ENCODE peak calls at places on chromosome 7, in six cellular contexts. One of them, this sample, is unnamed.
A peak's percentile ranks its signal among the peaks of the same experiment; 100 is the strongest.

GRCh38 chr7:134844200-134844599 is 64.8 kb downstream of the CALD1 start:
- DNase-seq in transverse colon: no peak
- DNase-seq in sigmoid colon: no peak
- DNase-seq in adrenal gland: no peak
- DNase-seq in lower leg skin: no peak
- DNase-seq in A549: no peak
- DNase-seq in this sample: no peak

GRCh38 chr7:5591547-5591899 is 167.9 kb upstream of the TNRC18 start:
- DNase-seq in transverse colon: no peak
- DNase-seq in sigmoid colon: no peak
- DNase-seq in adrenal gland: peak; percentile 78
- DNase-seq in lower leg skin: no peak
- DNase-seq in A549: peak; percentile 66
- DNase-seq in this sample: no peak

GRCh38 chr7:157022681-157023588 is 12.5 kb upstream of the MNX1 start:
- DNase-seq in transverse colon: peak; percentile 52
- DNase-seq in sigmoid colon: no peak
- DNase-seq in adrenal gland: no peak
- DNase-seq in lower leg skin: no peak
- DNase-seq in A549: no peak
- DNase-seq in this sample: no peak

GRCh38 chr7:25949672-25950487 is 202.1 kb upstream of the NFE2L3 start:
- DNase-seq in transverse colon: peak; percentile 65
- DNase-seq in sigmoid colon: no peak
- DNase-seq in adrenal gland: peak; percentile 61
- DNase-seq in lower leg skin: no peak
- DNase-seq in A549: no peak
- DNase-seq in this sample: peak; percentile 62

GRCh38 chr7:95509199-95509598 is 23.5 kb downstream of the ASB4 start:
- DNase-seq in transverse colon: no peak
- DNase-seq in sigmoid colon: no peak
- DNase-seq in adrenal gland: peak; percentile 57
- DNase-seq in lower leg skin: no peak
- DNase-seq in A549: no peak
- DNase-seq in this sample: no peak

GRCh38 chr7:85287126-85287825 is 100.4 kb upstream of the SEMA3D start:
- DNase-seq in transverse colon: no peak
- DNase-seq in sigmoid colon: no peak
- DNase-seq in adrenal gland: no peak
- DNase-seq in lower leg skin: peak; percentile 29
- DNase-seq in A549: no peak
- DNase-seq in this sample: no peak

GRCh38 chr7:42128703-42129102 is 108.3 kb downstream of the GLI3 start:
- DNase-seq in transverse colon: no peak
- DNase-seq in sigmoid colon: no peak
- DNase-seq in adrenal gland: no peak
- DNase-seq in lower leg skin: no peak
- DNase-seq in A549: no peak
- DNase-seq in this sample: no peak

GRCh38 chr7:43377196-43377935 is 205.5 kb upstream of the STK17A start:
- DNase-seq in transverse colon: no peak
- DNase-seq in sigmoid colon: no peak
- DNase-seq in adrenal gland: no peak
- DNase-seq in lower leg skin: no peak
- DNase-seq in A549: no peak
- DNase-seq in this sample: no peak

GRCh38 chr7:42247301-42247700 is 10.3 kb upstream of the GLI3 start:
- DNase-seq in transverse colon: no peak
- DNase-seq in sigmoid colon: no peak
- DNase-seq in adrenal gland: no peak
- DNase-seq in lower leg skin: no peak
- DNase-seq in A549: no peak
- DNase-seq in this sample: no peak

GRCh38 chr7:20219446-20220292 is 2.5 kb upstream of the MACC1 start:
- DNase-seq in transverse colon: peak; percentile 90
- DNase-seq in sigmoid colon: peak; percentile 80
- DNase-seq in adrenal gland: peak; percentile 83
- DNase-seq in lower leg skin: peak; percentile 66
- DNase-seq in A549: no peak
- DNase-seq in this sample: peak; percentile 96

GRCh38 chr7:26187380-26188290 is 12.9 kb downstream of the HNRNPA2B1 start:
- DNase-seq in transverse colon: no peak
- DNase-seq in sigmoid colon: no peak
- DNase-seq in adrenal gland: no peak
- DNase-seq in lower leg skin: no peak
- DNase-seq in A549: no peak
- DNase-seq in this sample: no peak

GRCh38 chr7:910441-910861 is 34.1 kb downstream of the GET4 start:
- DNase-seq in transverse colon: no peak
- DNase-seq in sigmoid colon: no peak
- DNase-seq in adrenal gland: no peak
- DNase-seq in lower leg skin: no peak
- DNase-seq in A549: no peak
- DNase-seq in this sample: no peak

GRCh38 chr7:94975316-94975715 is 67.9 kb downstream of the PPP1R9A start:
- DNase-seq in transverse colon: no peak
- DNase-seq in sigmoid colon: no peak
- DNase-seq in adrenal gland: no peak
- DNase-seq in lower leg skin: no peak
- DNase-seq in A549: peak; percentile 18
- DNase-seq in this sample: no peak

GRCh38 chr7:47801423-47801822 is 146.8 kb downstream of the PKD1L1 start:
- DNase-seq in transverse colon: no peak
- DNase-seq in sigmoid colon: no peak
- DNase-seq in adrenal gland: no peak
- DNase-seq in lower leg skin: no peak
- DNase-seq in A549: no peak
- DNase-seq in this sample: no peak

GRCh38 chr7:66758964-66759628 is 18.6 kb downstream of the RABGEF1 start:
- DNase-seq in transverse colon: no peak
- DNase-seq in sigmoid colon: no peak
- DNase-seq in adrenal gland: peak; percentile 47
- DNase-seq in lower leg skin: no peak
- DNase-seq in A549: no peak
- DNase-seq in this sample: no peak

GRCh38 chr7:39948375-39948774 is 1.7 kb upstream of the CDK13 start:
- DNase-seq in transverse colon: peak; percentile 16
- DNase-seq in sigmoid colon: no peak
- DNase-seq in adrenal gland: no peak
- DNase-seq in lower leg skin: no peak
- DNase-seq in A549: no peak
- DNase-seq in this sample: peak; percentile 47

GRCh38 chr7:64310426-64310825 is 3.3 kb upstream of the ZNF736 start:
- DNase-seq in transverse colon: no peak
- DNase-seq in sigmoid colon: no peak
- DNase-seq in adrenal gland: no peak
- DNase-seq in lower leg skin: no peak
- DNase-seq in A549: no peak
- DNase-seq in this sample: no peak

GRCh38 chr7:33423646-33424020 is 294.3 kb downstream of the BBS9 start:
- DNase-seq in transverse colon: no peak
- DNase-seq in sigmoid colon: no peak
- DNase-seq in adrenal gland: no peak
- DNase-seq in lower leg skin: no peak
- DNase-seq in A549: peak; percentile 4
- DNase-seq in this sample: peak; percentile 33

GRCh38 chr7:50339990-50340500 is 35.5 kb downstream of the IKZF1 start:
- DNase-seq in transverse colon: peak; percentile 39
- DNase-seq in sigmoid colon: no peak
- DNase-seq in adrenal gland: no peak
- DNase-seq in lower leg skin: no peak
- DNase-seq in A549: no peak
- DNase-seq in this sample: peak; percentile 78

DNA sequence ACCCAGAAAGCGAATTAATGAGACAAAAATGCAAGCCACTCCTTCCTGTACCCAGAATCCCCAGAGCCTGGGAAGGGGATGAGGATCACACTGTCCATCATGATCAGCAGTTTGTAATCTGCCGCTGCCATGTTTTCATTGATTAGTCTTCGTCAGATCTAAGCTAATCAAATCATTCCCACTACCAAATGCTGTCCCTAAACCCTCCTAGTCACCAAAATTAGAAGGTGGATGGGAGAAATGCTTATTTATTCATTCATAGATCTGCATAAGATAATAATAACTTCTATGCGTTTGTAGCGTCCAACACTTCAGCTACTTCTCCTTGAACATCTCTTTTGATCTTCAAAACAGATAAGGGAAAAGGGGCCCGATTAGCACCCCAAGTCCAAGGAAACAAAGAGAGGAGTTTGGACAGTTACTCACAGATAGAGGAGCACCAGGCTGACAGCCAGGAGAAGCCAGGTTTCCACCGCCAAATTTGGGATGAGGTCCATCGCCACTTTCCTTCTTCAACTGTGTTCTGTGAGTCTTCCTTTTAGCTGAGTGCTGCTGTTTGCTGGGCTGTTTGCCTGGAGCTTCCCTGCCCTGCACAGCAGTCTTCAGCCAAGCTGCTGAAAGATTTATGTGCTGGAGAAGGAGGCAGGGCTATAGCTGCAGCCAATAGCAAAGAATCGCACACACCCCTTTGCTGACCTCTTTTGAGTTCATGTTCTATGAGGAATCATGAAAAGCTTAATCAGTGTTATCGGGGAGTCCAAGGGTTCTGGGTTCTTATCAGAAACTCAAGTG is at the start of gene CYP3A5:
- DNase-seq in transverse colon: peak; percentile 85
- DNase-seq in sigmoid colon: peak; percentile 73
- DNase-seq in adrenal gland: peak; percentile 84
- DNase-seq in lower leg skin: peak; percentile 54
- DNase-seq in A549: no peak
- DNase-seq in this sample: no peak
- TF ChIP-seq POLR2A in transverse colon: peak; percentile 98
- TF ChIP-seq POLR2A in sigmoid colon: no peak
- TF ChIP-seq POLR2A in adrenal gland: peak; percentile 86
- TF ChIP-seq POLR2A in lower leg skin: no peak
- TF ChIP-seq POLR2A in A549: peak; percentile 47
- TF ChIP-seq POLR2A in this sample: no peak

GRCh38 chr7:148581685-148582084 is 8.9 kb upstream of the C7orf33 start:
- DNase-seq in transverse colon: no peak
- DNase-seq in sigmoid colon: no peak
- DNase-seq in adrenal gland: no peak
- DNase-seq in lower leg skin: no peak
- DNase-seq in A549: no peak
- DNase-seq in this sample: no peak
- TF ChIP-seq POLR2A in transverse colon: no peak
- TF ChIP-seq POLR2A in sigmoid colon: no peak
- TF ChIP-seq POLR2A in adrenal gland: no peak
- TF ChIP-seq POLR2A in lower leg skin: no peak
- TF ChIP-seq POLR2A in A549: no peak
- TF ChIP-seq POLR2A in this sample: no peak

GRCh38 chr7:77796960-77797359 is 1.3 kb downstream of the TMEM60 start:
- DNase-seq in transverse colon: no peak
- DNase-seq in sigmoid colon: no peak
- DNase-seq in adrenal gland: no peak
- DNase-seq in lower leg skin: no peak
- DNase-seq in A549: no peak
- DNase-seq in this sample: peak; percentile 35

GRCh38 chr7:77799078-77799964 is 748 bp downstream of the PHTF2 start:
- DNase-seq in transverse colon: peak; percentile 37
- DNase-seq in sigmoid colon: peak; percentile 78
- DNase-seq in adrenal gland: peak; percentile 21
- DNase-seq in lower leg skin: peak; percentile 28
- DNase-seq in A549: peak; percentile 18
- DNase-seq in this sample: peak; percentile 62

GRCh38 chr7:77797734-77798393 is 370 bp downstream of the TMEM60 start:
- DNase-seq in transverse colon: peak; percentile 47
- DNase-seq in sigmoid colon: peak; percentile 74
- DNase-seq in adrenal gland: no peak
- DNase-seq in lower leg skin: no peak
- DNase-seq in A549: no peak
- DNase-seq in this sample: peak; percentile 70

GRCh38 chr7:77800158-77800557 is 1.6 kb downstream of the PHTF2 start:
- DNase-seq in transverse colon: no peak
- DNase-seq in sigmoid colon: no peak
- DNase-seq in adrenal gland: no peak
- DNase-seq in lower leg skin: no peak
- DNase-seq in A549: no peak
- DNase-seq in this sample: peak; percentile 33

DNA sequence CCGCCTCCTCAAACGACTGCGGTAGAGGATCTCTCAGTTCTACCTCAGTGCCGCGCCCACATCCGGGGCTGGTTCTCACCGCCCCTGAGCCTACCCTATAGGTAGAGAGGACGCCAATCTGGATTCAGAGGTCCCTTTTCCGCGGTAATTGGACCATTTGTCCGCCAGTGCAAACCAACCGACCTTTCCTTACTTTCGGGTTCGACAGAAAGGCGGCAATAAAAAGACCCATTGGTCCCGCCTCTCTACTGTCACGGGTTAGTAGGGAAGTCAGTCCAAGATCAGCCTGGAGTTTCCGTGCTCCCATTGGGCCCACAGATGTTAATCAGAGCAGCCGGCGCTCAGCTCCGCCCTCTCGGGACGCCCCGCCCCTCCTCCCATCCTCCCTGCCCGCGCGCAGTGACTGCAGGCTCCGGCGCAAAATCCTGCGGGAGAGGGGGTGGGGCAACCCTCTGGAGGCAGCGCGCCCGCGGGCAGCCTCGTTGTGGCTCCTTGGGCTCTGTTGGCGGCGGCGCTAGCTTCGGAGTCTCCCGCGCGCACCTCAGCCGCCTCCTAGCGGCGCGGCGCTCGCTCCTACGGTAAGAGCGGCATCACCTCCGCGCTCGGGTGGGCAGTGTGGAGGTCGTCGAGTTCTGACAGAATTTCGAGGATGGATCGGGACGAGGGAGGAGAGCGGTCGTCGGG is at the start of the genes PHTF2 and TMEM60:
- DNase-seq in transverse colon: peak; percentile 99
- DNase-seq in sigmoid colon: peak; percentile 99
- DNase-seq in adrenal gland: peak; percentile 99
- DNase-seq in lower leg skin: peak; percentile 99
- DNase-seq in A549: peak; percentile 97
- DNase-seq in this sample: peak; percentile 98
- TF ChIP-seq POLR2A in transverse colon: peak; percentile 84
- TF ChIP-seq POLR2A in sigmoid colon: no peak
- TF ChIP-seq POLR2A in adrenal gland: peak; percentile 92
- TF ChIP-seq POLR2A in lower leg skin: no peak
- TF ChIP-seq POLR2A in A549: peak; percentile 34
- TF ChIP-seq POLR2A in this sample: peak; percentile 81

GRCh38 chr7:73833251-73833919 is 2.6 kb downstream of the CLDN4 start:
- DNase-seq in transverse colon: peak; percentile 82
- DNase-seq in sigmoid colon: no peak
- DNase-seq in adrenal gland: no peak
- DNase-seq in lower leg skin: no peak
- DNase-seq in A549: no peak
- DNase-seq in this sample: no peak

GRCh38 chr7:73830618-73830871 is 251 bp upstream of the CLDN4 start:
- DNase-seq in transverse colon: no peak
- DNase-seq in sigmoid colon: no peak
- DNase-seq in adrenal gland: no peak
- DNase-seq in lower leg skin: no peak
- DNase-seq in A549: no peak
- DNase-seq in this sample: no peak

GRCh38 chr7:73830872-73831655 is at the start of gene CLDN4:
- DNase-seq in transverse colon: peak; percentile 94
- DNase-seq in sigmoid colon: no peak
- DNase-seq in adrenal gland: no peak
- DNase-seq in lower leg skin: peak; percentile 71
- DNase-seq in A549: no peak
- DNase-seq in this sample: no peak

GRCh38 chr7:73832806-73833205 is 2.0 kb downstream of the CLDN4 start:
- DNase-seq in transverse colon: peak; percentile 40
- DNase-seq in sigmoid colon: no peak
- DNase-seq in adrenal gland: no peak
- DNase-seq in lower leg skin: no peak
- DNase-seq in A549: no peak
- DNase-seq in this sample: no peak

GRCh38 chr7:73831656-73832579 is 1.1 kb downstream of the CLDN4 start:
- DNase-seq in transverse colon: peak; percentile 81
- DNase-seq in sigmoid colon: no peak
- DNase-seq in adrenal gland: peak; percentile 52
- DNase-seq in lower leg skin: peak; percentile 60
- DNase-seq in A549: no peak
- DNase-seq in this sample: no peak
- TF ChIP-seq POLR2A in transverse colon: peak; percentile 92
- TF ChIP-seq POLR2A in sigmoid colon: no peak
- TF ChIP-seq POLR2A in adrenal gland: no peak
- TF ChIP-seq POLR2A in lower leg skin: no peak
- TF ChIP-seq POLR2A in A549: peak; percentile 16
- TF ChIP-seq POLR2A in this sample: no peak